ENCODE peak calls at places on chromosomes 4 and X, in five cellular contexts. W, I, A, B and C are unnamed samples. For H3K9me3, the result is how much of the 10 kb centered on the place peaks cover.

GRCh38 chr4:175346381-175346780 is 428.2 kb downstream of the ADAM29 start:
- DNase-seq in W (no peak), I (no peak), A (no peak), B (no peak), C (no peak)

GRCh38 chr4:2837904-2838496 is 5.6 kb upstream of the ADD1 start:
- DNase-seq in W (peak), I (no peak), A (peak), B (peak), C (no peak)

GRCh38 chr4:180101348-180102083 is 2141.7 kb upstream of the TENM3 start:
- DNase-seq in W (peak), I (no peak), A (peak), B (no peak), C (no peak)

GRCh38 chr4:74033721-74034120 is 4.8 kb downstream of the CXCL3 start:
- DNase-seq in W (no peak), I (no peak), A (no peak), B (no peak), C (no peak)

GRCh38 chr4:1489639-1489995 is 83.4 kb upstream of the NKX1-1 start:
- DNase-seq in W (peak), I (no peak), A (no peak), B (no peak), C (peak)

GRCh38 chrX:129577473-129577872 is 37.4 kb downstream of the OCRL start:
- DNase-seq in W (no peak), I (no peak), A (no peak), B (no peak), C (no peak)

GRCh38 chr4:75248770-75249467 is 265.3 kb downstream of the RCHY1 start:
- DNase-seq in W (no peak), I (no peak), A (no peak), B (no peak), C (no peak)

GRCh38 chrX:30060718-30061117 is 154.6 kb upstream of the MAGEB2 start:
- DNase-seq in W (no peak), I (no peak), A (no peak), B (no peak), C (no peak)

GRCh38 chrX:106917830-106918500 is 2.2 kb upstream of the CLDN2 start:
- DNase-seq in W (no peak), I (no peak), A (no peak), B (peak), C (no peak)

GRCh38 chr4:183260491-183261151 is 59.5 kb downstream of the CLDN22 start:
- DNase-seq in W (no peak), I (no peak), A (no peak), B (no peak), C (no peak)

GRCh38 chr4:183255487-183255886 is 64.6 kb downstream of the CLDN22 start:
- DNase-seq in W (no peak), I (no peak), A (no peak), B (no peak), C (no peak)

GRCh38 chr4:183256343-183256742 is 63.7 kb downstream of the CLDN22 start:
- DNase-seq in W (peak), I (no peak), A (no peak), B (no peak), C (no peak)

GRCh38 chr4:183256756-183257385 is 63.2 kb downstream of the CLDN22 start:
- DNase-seq in W (peak), I (no peak), A (peak), B (peak), C (peak)

GRCh38 chr4:183257808-183258207 is 62.3 kb downstream of the CLDN22 start:
- DNase-seq in W (no peak), I (no peak), A (peak), B (no peak), C (no peak)
- TF ChIP-seq CTCF in W (no peak), I (no peak), A (no peak), B (no peak), C (no peak)

GRCh38 chr4:40223343-40223742 is 26.5 kb downstream of the RHOH start:
- DNase-seq in W (no peak), I (no peak), A (no peak), B (no peak), C (no peak)

GRCh38 chr4:40227284-40227683 is 30.5 kb downstream of the RHOH start:
- DNase-seq in W (no peak), I (no peak), A (no peak), B (no peak), C (no peak)

GRCh38 chr4:40228497-40229365 is 31.9 kb downstream of the RHOH start:
- DNase-seq in W (no peak), I (no peak), A (no peak), B (no peak), C (no peak)

GRCh38 chr4:40221744-40222143 is 24.9 kb downstream of the RHOH start:
- DNase-seq in W (no peak), I (no peak), A (no peak), B (no peak), C (no peak)

DNA sequence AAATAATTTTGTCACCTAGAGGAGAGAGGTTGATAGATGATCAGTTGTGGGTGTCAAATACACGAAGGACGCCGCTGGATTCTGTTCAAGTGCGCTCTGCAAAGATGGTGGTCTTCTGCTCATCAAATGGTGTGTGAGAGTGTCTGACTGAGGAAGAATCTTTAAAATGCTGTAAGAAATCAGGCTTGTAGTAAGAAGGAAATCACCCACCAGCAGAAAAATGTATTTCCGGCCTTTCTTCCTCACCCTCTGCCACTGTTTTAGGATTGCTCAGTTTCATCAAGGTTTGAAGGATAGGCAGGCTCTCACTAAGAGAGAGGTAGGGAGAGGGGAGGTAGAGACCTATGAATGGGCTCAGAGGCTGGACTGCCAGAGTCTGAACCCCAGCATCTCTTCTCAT is 28.7 kb downstream of the RHOH start:
- DNase-seq in W (no peak), I (no peak), A (no peak), B (no peak), C (no peak)
- H3K27ac ChIP-seq in W (no peak), I (no peak), A (no peak), B (peak), C (no peak)

GRCh38 chrX:97844161-97844560 is 960.5 kb downstream of the RPA4 start:
- DNase-seq in W (peak), I (no peak), A (no peak), B (no peak), C (no peak)
- H3K9me3 ChIP-seq in W (under half), I (under half), A (under half), B (under half), C (under half)

GRCh38 chrX:51804741-51805140 is 61.5 kb downstream of the GSPT2 start:
- DNase-seq in W (no peak), I (no peak), A (no peak), B (no peak), C (no peak)

GRCh38 chrX:51803833-51804232 is 60.6 kb downstream of the GSPT2 start:
- DNase-seq in W (no peak), I (no peak), A (no peak), B (no peak), C (no peak)

GRCh38 chrX:51798701-51799100 is 55.5 kb downstream of the GSPT2 start:
- DNase-seq in W (no peak), I (no peak), A (no peak), B (no peak), C (no peak)

GRCh38 chrX:51802917-51803688 is 59.9 kb downstream of the GSPT2 start:
- DNase-seq in W (no peak), I (no peak), A (peak), B (peak), C (no peak)
- TF ChIP-seq CTCF in W (no peak), I (no peak), A (peak), B (no peak), C (no peak)

GRCh38 chrX:11890843-11891514 is 132.9 kb downstream of the MSL3 start:
- DNase-seq in W (no peak), I (no peak), A (no peak), B (no peak), C (peak)

GRCh38 chrX:11886745-11887144 is 128.7 kb downstream of the MSL3 start:
- DNase-seq in W (no peak), I (no peak), A (no peak), B (no peak), C (no peak)

GRCh38 chrX:11888421-11888820 is 130.4 kb downstream of the MSL3 start:
- DNase-seq in W (no peak), I (no peak), A (no peak), B (no peak), C (no peak)

GRCh38 chrX:11881485-11882170 is 123.6 kb downstream of the MSL3 start:
- DNase-seq in W (no peak), I (peak), A (no peak), B (no peak), C (no peak)

GRCh38 chrX:11887175-11887574 is 129.1 kb downstream of the MSL3 start:
- DNase-seq in W (no peak), I (no peak), A (no peak), B (no peak), C (no peak)
- H3K27ac ChIP-seq in W (no peak), I (no peak), A (no peak), B (no peak), C (no peak)

GRCh38 chr4:19025031-19025430 is 1003.5 kb upstream of the LCORL start:
- DNase-seq in W (no peak), I (no peak), A (no peak), B (no peak), C (no peak)

GRCh38 chr4:19026281-19026680 is 1004.7 kb upstream of the LCORL start:
- DNase-seq in W (no peak), I (no peak), A (no peak), B (no peak), C (no peak)

GRCh38 chr4:19021617-19022016 is 1000.1 kb upstream of the LCORL start:
- DNase-seq in W (no peak), I (no peak), A (no peak), B (no peak), C (no peak)

DNA sequence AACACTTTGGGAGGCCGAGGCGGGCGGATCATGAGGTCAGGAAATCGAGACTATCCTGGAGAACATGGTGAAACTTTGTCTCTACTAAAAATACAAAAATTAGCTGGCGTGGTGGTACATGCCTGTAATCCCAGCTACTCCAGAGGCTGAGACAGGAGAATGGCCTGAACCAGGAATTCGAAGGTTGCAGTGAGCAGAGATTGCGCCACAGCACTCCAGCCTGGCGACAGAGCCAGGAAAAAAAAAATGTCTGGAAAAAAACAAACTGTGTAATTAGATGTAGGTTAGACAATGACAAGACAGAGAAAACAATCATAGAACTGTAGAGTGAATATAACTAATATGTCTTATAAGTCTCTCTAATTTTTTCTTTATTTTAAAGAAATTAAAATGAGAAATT is 1002.5 kb upstream of the LCORL start:
- DNase-seq in W (no peak), I (no peak), A (no peak), B (no peak), C (no peak)
- H3K9me3 ChIP-seq in W (under half), I (under half), A (under half), B (under half), C (under half)